ENCODE peak calls at places on chromosomes 3 and 15, in ten cellular contexts. V is NCI-H460, L is BJ, M is A549, Q is SK-N-SH, Y is caudate nucleus, P is ascending aorta, T is K562, X is NCI-H1930, F is GM13977. I is an unnamed sample.

GRCh38 chr15:40567111-40567510 is 2.0 kb upstream of the RPUSD2 start:
- DNase-seq in V (no peak), M (peak; percentile 42), T (peak; percentile 80), P (no peak), Y (no peak), Q (no peak), L (no peak), X (no peak), F (no peak), I (no peak)

GRCh38 chr3:33779751-33780150 is 18.7 kb upstream of the PDCD6IP start:
- DNase-seq in T (no peak), Y (no peak), V (no peak), M (no peak), L (no peak), P (no peak), Q (no peak), X (no peak), F (no peak), I (no peak)

GRCh38 chr3:173688216-173688842 is 290.8 kb downstream of the NLGN1 start:
- DNase-seq in L (no peak), F (no peak), Q (no peak), V (no peak), M (no peak), P (no peak), X (no peak), Y (no peak), T (no peak), I (no peak)

GRCh38 chr3:185215873-185216586 is 37.8 kb downstream of the EHHADH start:
- DNase-seq in Y (peak; percentile 2), M (peak; percentile 14), Q (peak; percentile 22), F (peak; percentile 22), X (no peak), L (no peak), P (no peak), T (peak; percentile 32), V (peak; percentile 1), I (no peak)

GRCh38 chr3:185519021-185519420 is 20.2 kb upstream of the TMEM41A start:
- DNase-seq in P (no peak), Q (no peak), Y (no peak), M (no peak), V (no peak), F (no peak), L (no peak), T (no peak), X (peak; percentile 17), I (no peak)

GRCh38 chr3:66037330-66037985 is 1.3 kb downstream of the MAGI1 start:
- DNase-seq in X (peak; percentile 27), V (no peak), L (no peak), Y (peak; percentile 15), F (peak; percentile 34), T (peak; percentile 3), M (peak; percentile 26), Q (peak; percentile 57), P (peak; percentile 72), I (no peak)

GRCh38 chr3:124774305-124774673 is 44.0 kb downstream of the UMPS start:
- DNase-seq in F (no peak), M (peak; percentile 56), X (no peak), L (no peak), Q (no peak), V (no peak), T (no peak), Y (no peak), P (peak; percentile 81), I (no peak)

GRCh38 chr3:97736928-97737327 is 27.6 kb upstream of the ARL6 start:
- DNase-seq in P (no peak), Y (no peak), F (no peak), V (no peak), X (no peak), T (no peak), Q (no peak), M (no peak), L (no peak), I (no peak)

GRCh38 chr15:56019060-56019793 is 25.8 kb upstream of the NEDD4 start:
- DNase-seq in L (no peak), M (peak; percentile 51), P (no peak), V (no peak), F (no peak), T (no peak), Y (no peak), X (no peak), Q (no peak), I (no peak)

GRCh38 chr3:144930431-144930830 is 958.8 kb downstream of the DIPK2A start:
- DNase-seq in X (no peak), T (no peak), Y (no peak), F (no peak), V (no peak), P (no peak), L (no peak), M (no peak), Q (no peak), I (no peak)

GRCh38 chr3:157618075-157618760 is 115.0 kb upstream of the VEPH1 start:
- DNase-seq in X (peak; percentile 38), F (peak; percentile 59), P (no peak), T (peak; percentile 70), V (peak; percentile 43), L (peak; percentile 35), Q (peak; percentile 41), Y (peak; percentile 47), M (peak; percentile 56), I (no peak)

GRCh38 chr3:191192941-191193340 is 6.1 kb upstream of the OSTN start:
- DNase-seq in V (no peak), T (no peak), Y (no peak), F (no peak), X (no peak), M (no peak), P (no peak), L (no peak), Q (no peak), I (no peak)

GRCh38 chr3:105448338-105448982 is 81.8 kb downstream of the ALCAM start:
- DNase-seq in Y (peak; percentile 97), L (no peak), P (no peak), X (no peak), F (no peak), Q (peak; percentile 51), T (no peak), V (no peak), M (no peak), I (no peak)